ENCODE peak calls at places on chromosomes 11 and 22, in five cellular contexts. One of them, this sample, is unnamed.

GRCh38 chr11:92295175-92296137 is 70.8 kb downstream of the FAT3 start:
- DNase-seq in adipocyte: no peak
- DNase-seq in A549: peak; percentile 86
- DNase-seq in neural progenitor cell: no peak
- DNase-seq in mucosa of descending colon: peak; percentile 70
- DNase-seq in this sample: peak; percentile 73

GRCh38 chr22:49760630-49761571 is 66.8 kb downstream of the BRD1 start:
- DNase-seq in adipocyte: no peak
- DNase-seq in A549: no peak
- DNase-seq in neural progenitor cell: no peak
- DNase-seq in mucosa of descending colon: no peak
- DNase-seq in this sample: peak; percentile 27

GRCh38 chr11:1399386-1400167 is 9.8 kb downstream of the BRSK2 start:
- DNase-seq in adipocyte: no peak
- DNase-seq in A549: no peak
- DNase-seq in neural progenitor cell: no peak
- DNase-seq in mucosa of descending colon: no peak
- DNase-seq in this sample: no peak

GRCh38 chr22:50672471-50673230 is at the start of gene SHANK3:
- DNase-seq in adipocyte: no peak
- DNase-seq in A549: no peak
- DNase-seq in neural progenitor cell: no peak
- DNase-seq in mucosa of descending colon: no peak
- DNase-seq in this sample: no peak

GRCh38 chr11:10302744-10303557 is 1.9 kb upstream of the ADM start:
- DNase-seq in adipocyte: peak; percentile 86
- DNase-seq in A549: peak; percentile 67
- DNase-seq in neural progenitor cell: peak; percentile 79
- DNase-seq in mucosa of descending colon: peak; percentile 96
- DNase-seq in this sample: peak; percentile 98

GRCh38 chr11:64048042-64048854 is 12.5 kb downstream of the FLRT1 start:
- DNase-seq in adipocyte: no peak
- DNase-seq in A549: no peak
- DNase-seq in neural progenitor cell: peak; percentile 72
- DNase-seq in mucosa of descending colon: no peak
- DNase-seq in this sample: no peak

GRCh38 chr11:44993971-44994705 is 43.5 kb upstream of the TP53I11 start:
- DNase-seq in adipocyte: no peak
- DNase-seq in A549: no peak
- DNase-seq in neural progenitor cell: no peak
- DNase-seq in mucosa of descending colon: no peak
- DNase-seq in this sample: no peak

GRCh38 chr22:46321387-46321775 is 14.1 kb upstream of the TRMU start:
- DNase-seq in adipocyte: no peak
- DNase-seq in A549: no peak
- DNase-seq in neural progenitor cell: no peak
- DNase-seq in mucosa of descending colon: no peak
- DNase-seq in this sample: no peak

GRCh38 chr11:94792453-94792852 is 24.3 kb downstream of the AMOTL1 start:
- DNase-seq in adipocyte: no peak
- DNase-seq in A549: no peak
- DNase-seq in neural progenitor cell: no peak
- DNase-seq in mucosa of descending colon: no peak
- DNase-seq in this sample: no peak

GRCh38 chr22:36874309-36874696 is 13.5 kb downstream of the NCF4 start:
- DNase-seq in adipocyte: no peak
- DNase-seq in A549: no peak
- DNase-seq in neural progenitor cell: no peak
- DNase-seq in mucosa of descending colon: no peak
- DNase-seq in this sample: no peak

GRCh38 chr11:65316979-65317786 is 2.5 kb downstream of the CDC42EP2 start:
- DNase-seq in adipocyte: peak; percentile 81
- DNase-seq in A549: peak; percentile 67
- DNase-seq in neural progenitor cell: peak; percentile 69
- DNase-seq in mucosa of descending colon: peak; percentile 87
- DNase-seq in this sample: peak; percentile 92

GRCh38 chr22:17952273-17952801 is 72.0 kb downstream of the MICAL3 start:
- DNase-seq in adipocyte: no peak
- DNase-seq in A549: peak; percentile 46
- DNase-seq in neural progenitor cell: no peak
- DNase-seq in mucosa of descending colon: peak; percentile 73
- DNase-seq in this sample: peak; percentile 74

GRCh38 chr11:120778692-120779490 is 245.0 kb upstream of the TBCEL start:
- DNase-seq in adipocyte: no peak
- DNase-seq in A549: no peak
- DNase-seq in neural progenitor cell: no peak
- DNase-seq in mucosa of descending colon: no peak
- DNase-seq in this sample: no peak

GRCh38 chr11:61730222-61730994 is 22.0 kb upstream of the MYRF start:
- DNase-seq in adipocyte: no peak
- DNase-seq in A549: no peak
- DNase-seq in neural progenitor cell: no peak
- DNase-seq in mucosa of descending colon: no peak
- DNase-seq in this sample: peak; percentile 47

GRCh38 chr11:106473089-106473722 is 395.7 kb downstream of the AASDHPPT start:
- DNase-seq in adipocyte: peak; percentile 34
- DNase-seq in A549: no peak
- DNase-seq in neural progenitor cell: no peak
- DNase-seq in mucosa of descending colon: no peak
- DNase-seq in this sample: no peak

GRCh38 chr22:42176271-42176670 is 45.7 kb upstream of the CYP2D6 start:
- DNase-seq in adipocyte: no peak
- DNase-seq in A549: no peak
- DNase-seq in neural progenitor cell: no peak
- DNase-seq in mucosa of descending colon: no peak
- DNase-seq in this sample: no peak

GRCh38 chr22:37331034-37331428 is 48.7 kb downstream of the CYTH4 start:
- DNase-seq in adipocyte: peak; percentile 48
- DNase-seq in A549: no peak
- DNase-seq in neural progenitor cell: no peak
- DNase-seq in mucosa of descending colon: no peak
- DNase-seq in this sample: no peak

DNA sequence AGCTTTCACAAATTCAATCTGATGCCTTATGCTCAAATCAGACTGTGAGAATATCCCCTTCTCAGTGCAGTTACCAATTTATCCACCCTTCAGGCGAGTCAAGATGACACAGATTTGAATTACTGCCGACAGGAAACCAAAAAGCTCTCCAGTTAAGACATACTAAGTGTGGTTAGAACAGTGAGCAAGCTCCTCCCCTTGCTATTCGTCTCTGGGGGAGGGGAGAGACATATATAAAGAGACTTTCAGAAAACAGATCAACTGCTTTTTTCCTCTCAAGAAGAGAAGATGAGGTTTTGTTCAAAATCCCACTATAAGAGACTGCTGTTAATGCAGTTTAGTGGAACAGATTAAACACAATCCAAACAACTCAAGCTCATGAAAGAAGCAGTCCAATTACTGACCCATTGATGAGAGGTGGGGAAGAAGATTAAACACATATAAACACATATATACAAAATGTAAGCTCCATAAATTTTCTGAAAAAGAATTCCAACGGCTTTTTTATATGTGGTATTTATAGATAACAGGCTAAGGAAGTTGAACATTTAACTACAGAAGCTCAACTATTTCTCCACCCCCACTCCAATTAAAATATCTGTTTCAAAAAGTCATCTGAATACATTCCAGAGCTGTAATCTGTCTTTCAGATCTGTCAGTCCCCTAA is 102.7 kb downstream of the MRTFA start:
- DNase-seq in adipocyte: peak; percentile 74
- DNase-seq in A549: peak; percentile 70
- DNase-seq in neural progenitor cell: peak; percentile 12
- DNase-seq in mucosa of descending colon: peak; percentile 37
- DNase-seq in this sample: no peak
- H3K4me1 ChIP-seq in adipocyte: peaks cover 45% of the 10 kb centered on the region
- H3K4me1 ChIP-seq in A549: peaks cover 47% of the 10 kb centered on the region
- H3K4me1 ChIP-seq in neural progenitor cell: peaks cover 29% of the 10 kb centered on the region
- H3K4me1 ChIP-seq in mucosa of descending colon: no peaks in the 10 kb centered on the region
- H3K4me1 ChIP-seq in this sample: peaks cover 7% of the 10 kb centered on the region

GRCh38 chr22:31221084-31221483 is 9.0 kb downstream of the LIMK2 start:
- DNase-seq in adipocyte: no peak
- DNase-seq in A549: no peak
- DNase-seq in neural progenitor cell: no peak
- DNase-seq in mucosa of descending colon: no peak
- DNase-seq in this sample: no peak

GRCh38 chr22:31212783-31213626 is 907 bp downstream of the LIMK2 start:
- DNase-seq in adipocyte: peak; percentile 5
- DNase-seq in A549: no peak
- DNase-seq in neural progenitor cell: peak; percentile 17
- DNase-seq in mucosa of descending colon: no peak
- DNase-seq in this sample: peak; percentile 38

GRCh38 chr22:31215018-31215535 is 3.0 kb downstream of the LIMK2 start:
- DNase-seq in adipocyte: no peak
- DNase-seq in A549: no peak
- DNase-seq in neural progenitor cell: no peak
- DNase-seq in mucosa of descending colon: no peak
- DNase-seq in this sample: peak; percentile 47

GRCh38 chr22:31218565-31219262 is 6.6 kb downstream of the LIMK2 start:
- DNase-seq in adipocyte: no peak
- DNase-seq in A549: no peak
- DNase-seq in neural progenitor cell: peak; percentile 62
- DNase-seq in mucosa of descending colon: no peak
- DNase-seq in this sample: peak; percentile 36

DNA sequence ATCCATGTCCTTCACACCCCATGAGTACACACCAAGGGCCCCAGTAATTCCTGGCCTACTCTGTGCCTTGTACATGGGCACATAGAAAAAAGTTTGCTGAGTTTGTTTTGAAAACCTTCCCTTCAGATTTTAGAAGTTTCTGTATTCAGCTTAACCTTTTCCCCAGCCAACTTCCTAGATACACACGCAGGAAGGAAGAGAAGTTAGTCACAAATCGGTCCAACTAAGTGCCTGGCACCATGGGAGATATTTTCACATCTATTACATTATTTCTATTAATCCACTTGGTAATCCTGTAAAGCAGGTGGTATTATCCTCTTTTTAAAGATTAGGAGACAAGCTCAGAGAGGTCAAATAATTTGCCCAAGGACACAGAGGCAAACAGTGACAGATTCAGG is 5.8 kb downstream of the LIMK2 start:
- DNase-seq in adipocyte: no peak
- DNase-seq in A549: no peak
- DNase-seq in neural progenitor cell: no peak
- DNase-seq in mucosa of descending colon: no peak
- DNase-seq in this sample: no peak
- H3K4me1 ChIP-seq in adipocyte: peaks cover 38% of the 10 kb centered on the region
- H3K4me1 ChIP-seq in A549: peaks cover 12% of the 10 kb centered on the region
- H3K4me1 ChIP-seq in neural progenitor cell: peaks cover 37% of the 10 kb centered on the region
- H3K4me1 ChIP-seq in mucosa of descending colon: peaks cover 55% of the 10 kb centered on the region
- H3K4me1 ChIP-seq in this sample: peaks cover 20% of the 10 kb centered on the region

DNA sequence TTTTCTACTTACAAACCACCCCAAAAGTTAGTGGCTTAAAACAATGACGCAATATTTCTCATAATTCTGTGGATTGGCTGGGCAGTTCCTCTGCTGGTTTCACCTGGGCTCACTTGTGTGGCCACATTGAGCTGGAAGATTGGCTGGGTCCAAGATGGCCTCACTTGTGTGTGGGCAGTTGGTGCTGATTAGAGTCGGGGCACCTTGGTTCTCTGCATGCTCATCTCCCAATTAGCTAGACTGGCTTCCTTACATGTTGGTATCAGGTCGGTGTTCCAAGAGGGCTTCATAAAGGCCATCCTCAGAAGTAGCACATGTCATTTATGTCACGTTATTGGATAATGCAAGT is 12.5 kb downstream of the MAML2 start:
- DNase-seq in adipocyte: no peak
- DNase-seq in A549: no peak
- DNase-seq in neural progenitor cell: no peak
- DNase-seq in mucosa of descending colon: no peak
- DNase-seq in this sample: no peak
- H3K4me1 ChIP-seq in adipocyte: peaks cover 61% of the 10 kb centered on the region
- H3K4me1 ChIP-seq in A549: peaks cover 41% of the 10 kb centered on the region
- H3K4me1 ChIP-seq in neural progenitor cell: peaks cover 25% of the 10 kb centered on the region
- H3K4me1 ChIP-seq in mucosa of descending colon: peaks cover 18% of the 10 kb centered on the region
- H3K4me1 ChIP-seq in this sample: no peaks in the 10 kb centered on the region

GRCh38 chr11:2739531-2740274 is 39.9 kb upstream of the KCNQ1OT1 start:
- DNase-seq in adipocyte: no peak
- DNase-seq in A549: no peak
- DNase-seq in neural progenitor cell: no peak
- DNase-seq in mucosa of descending colon: no peak
- DNase-seq in this sample: no peak

GRCh38 chr11:2738551-2739431 is 39.0 kb upstream of the KCNQ1OT1 start:
- DNase-seq in adipocyte: no peak
- DNase-seq in A549: no peak
- DNase-seq in neural progenitor cell: no peak
- DNase-seq in mucosa of descending colon: no peak
- DNase-seq in this sample: no peak

GRCh38 chr11:2736577-2737225 is 36.9 kb upstream of the KCNQ1OT1 start:
- DNase-seq in adipocyte: no peak
- DNase-seq in A549: no peak
- DNase-seq in neural progenitor cell: no peak
- DNase-seq in mucosa of descending colon: peak; percentile 23
- DNase-seq in this sample: peak; percentile 60

GRCh38 chr11:2737226-2737590 is 37.4 kb upstream of the KCNQ1OT1 start:
- DNase-seq in adipocyte: no peak
- DNase-seq in A549: no peak
- DNase-seq in neural progenitor cell: no peak
- DNase-seq in mucosa of descending colon: no peak
- DNase-seq in this sample: no peak

GRCh38 chr11:2737876-2738275 is 38.1 kb upstream of the KCNQ1OT1 start:
- DNase-seq in adipocyte: no peak
- DNase-seq in A549: no peak
- DNase-seq in neural progenitor cell: no peak
- DNase-seq in mucosa of descending colon: peak; percentile 73
- DNase-seq in this sample: peak; percentile 76
- H3K4me1 ChIP-seq in adipocyte: peaks cover 34% of the 10 kb centered on the region
- H3K4me1 ChIP-seq in A549: peaks cover 15% of the 10 kb centered on the region
- H3K4me1 ChIP-seq in neural progenitor cell: no peaks in the 10 kb centered on the region
- H3K4me1 ChIP-seq in mucosa of descending colon: peaks cover 10% of the 10 kb centered on the region
- H3K4me1 ChIP-seq in this sample: peaks cover 18% of the 10 kb centered on the region

This sample was measured in colonic mucosa.